ENCODE peak calls at places on chromosomes 12 and 14, in ten cellular contexts. R is GM12892; J is stimulated activated CD4-positive, alpha-beta T cell treated with anti-CD3 and anti-CD28 coated beads, Interleukin-15, amount 100 ng/mL, for 1 hour; S is AG20443; F is bronchial epithelial cell; E is fibroblast of the conjunctiva; C is gastrocnemius medialis; O is lower lobe of right lung; A is stimulated activated CD8-positive, alpha-beta memory T cell treated with anti-CD3 and anti-CD28 coated beads, Interleukin-2, amount 100 ng/mL, for 1 hour; Y is Caki2. N is an unnamed sample.

GRCh38 chr12:69630191-69630590 is 19.5 kb upstream of the LRRC10 start:
- DNase-seq in R (no peak), J (no peak), S (peak), F (no peak), E (no peak), C (no peak), O (no peak), A (no peak), Y (no peak), N (peak)

GRCh38 chr14:70906785-70907171 is 481 bp upstream of the PCNX1 start:
- DNase-seq in R (no peak), J (no peak), S (no peak), F (peak), E (no peak), C (no peak), O (no peak), A (no peak), Y (no peak), N (peak)

GRCh38 chr12:108526482-108527234 is 11.6 kb downstream of the FICD start:
- DNase-seq in R (no peak), J (no peak), S (peak), F (no peak), E (no peak), C (no peak), O (no peak), A (no peak), Y (no peak), N (peak)

GRCh38 chr12:87806310-87806709 is 222.9 kb downstream of the C12orf50 start:
- DNase-seq in R (no peak), J (no peak), S (no peak), F (peak), E (no peak), C (no peak), O (no peak), A (no peak), Y (peak), N (no peak)

GRCh38 chr12:11954181-11954580 is 116.6 kb upstream of the BCL2L14 start:
- DNase-seq in R (no peak), J (no peak), S (no peak), F (no peak), E (no peak), C (no peak), O (no peak), A (no peak), Y (no peak), N (no peak)

GRCh38 chr12:27236498-27236897 is 7.6 kb upstream of the STK38L start:
- DNase-seq in R (no peak), J (no peak), S (no peak), F (peak), E (no peak), C (no peak), O (no peak), A (no peak), Y (no peak), N (no peak)

GRCh38 chr14:76775159-76775694 is 14.0 kb downstream of the VASH1 start:
- DNase-seq in R (no peak), J (no peak), S (no peak), F (no peak), E (no peak), C (no peak), O (no peak), A (no peak), Y (no peak), N (no peak)

GRCh38 chr14:75547552-75548250 is 25.4 kb downstream of the BATF start:
- DNase-seq in R (no peak), J (no peak), S (no peak), F (no peak), E (no peak), C (peak), O (no peak), A (no peak), Y (no peak), N (no peak)

GRCh38 chr12:124676725-124677462 is 109.5 kb upstream of the NCOR2 start:
- DNase-seq in R (no peak), J (no peak), S (no peak), F (no peak), E (no peak), C (no peak), O (no peak), A (no peak), Y (no peak), N (no peak)

GRCh38 chr12:116919706-116920485 is 9.1 kb downstream of the FBXW8 start:
- DNase-seq in R (no peak), J (no peak), S (no peak), F (no peak), E (no peak), C (no peak), O (no peak), A (no peak), Y (no peak), N (peak)

GRCh38 chr14:57725399-57726077 is 140.4 kb downstream of the SLC35F4 start:
- DNase-seq in R (no peak), J (no peak), S (no peak), F (peak), E (no peak), C (no peak), O (no peak), A (no peak), Y (peak), N (no peak)

GRCh38 chr14:68686724-68687123 is 106.1 kb downstream of the ZFP36L1 start:
- DNase-seq in R (no peak), J (no peak), S (no peak), F (no peak), E (no peak), C (no peak), O (no peak), A (no peak), Y (no peak), N (no peak)

GRCh38 chr14:75989134-75989533 is 3.6 kb downstream of the IFT43 start:
- DNase-seq in R (no peak), J (no peak), S (peak), F (no peak), E (no peak), C (peak), O (no peak), A (no peak), Y (no peak), N (no peak)

GRCh38 chr12:43329381-43329780 is 222.6 kb downstream of the ADAMTS20 start:
- DNase-seq in R (no peak), J (no peak), S (no peak), F (no peak), E (no peak), C (no peak), O (no peak), A (no peak), Y (no peak), N (no peak)

GRCh38 chr12:59858508-59858907 is 262.7 kb downstream of the SLC16A7 start:
- DNase-seq in R (no peak), J (no peak), S (no peak), F (no peak), E (no peak), C (no peak), O (no peak), A (no peak), Y (no peak), N (no peak)

GRCh38 chr12:80412343-80412953 is 31.6 kb upstream of the PTPRQ start:
- DNase-seq in R (no peak), J (no peak), S (peak), F (peak), E (peak), C (no peak), O (no peak), A (no peak), Y (peak), N (peak)

GRCh38 chr12:128914908-128915563 is 61.8 kb downstream of the GLT1D1 start:
- DNase-seq in R (no peak), J (no peak), S (no peak), F (no peak), E (no peak), C (no peak), O (no peak), A (no peak), Y (no peak), N (peak)

N was measured in SK-MEL-5.